ENCODE peak calls at places on chromosomes 13 and 19, in four cellular contexts. G is endothelial cell; V is NCI-H187 treated with DMSO at 0.1 percent for 48 hours; F is effector memory CD4-positive, alpha-beta T cell. K is an unnamed sample.

GRCh38 chr19:23241433-23241832 is 8.8 kb downstream of the ZNF724 start:
- DNase-seq in V (no peak), F (no peak), G (no peak), K (no peak)

GRCh38 chr19:54470991-54471782 is 1.9 kb downstream of the CDC42EP5 start:
- DNase-seq in V (no peak), G (no peak), F (no peak), K (no peak)

GRCh38 chr13:62678039-62678438 is 1262.4 kb upstream of the PCDH20 start:
- DNase-seq in G (no peak), V (no peak), F (no peak), K (no peak)

GRCh38 chr13:27012482-27013197 is 159.0 kb downstream of the USP12 start:
- DNase-seq in F (no peak), V (no peak), G (no peak), K (peak)

GRCh38 chr19:35276706-35277281 is 5.5 kb upstream of the HAMP start:
- DNase-seq in V (no peak), F (no peak), G (no peak), K (no peak)

GRCh38 chr19:1407662-1408299 is 395 bp downstream of the DAZAP1 start:
- DNase-seq in V (no peak), F (peak), G (no peak), K (no peak)

GRCh38 chr19:43311706-43312105 is 41.8 kb upstream of the CD177 start:
- DNase-seq in V (no peak), F (no peak), G (no peak), K (no peak)

GRCh38 chr13:42312817-42313431 is 41.0 kb downstream of the AKAP11 start:
- DNase-seq in F (no peak), G (no peak), V (no peak), K (no peak)

GRCh38 chr13:28423010-28423409 is 71.9 kb downstream of the FLT1 start:
- DNase-seq in G (no peak), V (no peak), F (no peak), K (no peak)

GRCh38 chr13:113616991-113617749 is 32.6 kb downstream of the TFDP1 start:
- DNase-seq in G (peak), V (peak), F (no peak), K (no peak)

GRCh38 chr19:51311388-51312257 is at the start of gene IGLON5:
- DNase-seq in F (no peak), V (no peak), G (peak), K (peak)

GRCh38 chr13:22173605-22174004 is 502.7 kb downstream of the FGF9 start:
- DNase-seq in G (no peak), F (no peak), V (no peak), K (no peak)

GRCh38 chr13:88031980-88032562 is 360.9 kb downstream of the SLITRK5 start:
- DNase-seq in V (no peak), F (no peak), G (no peak), K (no peak)

GRCh38 chr13:46008631-46009030 is 43.9 kb downstream of the ZC3H13 start:
- DNase-seq in V (no peak), G (no peak), F (no peak), K (no peak)

GRCh38 chr19:47702671-47703070 is 10.6 kb upstream of the EHD2 start:
- DNase-seq in G (no peak), F (no peak), V (no peak), K (no peak)

GRCh38 chr13:98997738-98998641 is 20.1 kb upstream of the DOCK9 start:
- DNase-seq in F (no peak), G (no peak), V (peak), K (peak)

GRCh38 chr13:109628251-109628699 is 158.1 kb downstream of the IRS2 start:
- DNase-seq in V (no peak), G (no peak), F (no peak), K (no peak)

GRCh38 chr19:33826521-33826920 is 29.9 kb downstream of the KCTD15 start:
- DNase-seq in F (no peak), V (no peak), G (no peak), K (no peak)

GRCh38 chr13:21871302-21871862 is 200.5 kb downstream of the FGF9 start:
- DNase-seq in V (no peak), F (no peak), G (no peak), K (no peak)

GRCh38 chr19:17389957-17390664 is 3.9 kb downstream of the CCDC194 start:
- DNase-seq in F (no peak), V (no peak), G (peak), K (peak)

GRCh38 chr13:42539670-42540069 is 34.3 kb upstream of the TNFSF11 start:
- DNase-seq in V (no peak), G (no peak), F (no peak), K (no peak)

GRCh38 chr13:96822900-96823299 is 171.4 kb downstream of the OXGR1 start:
- DNase-seq in V (peak), F (no peak), G (peak), K (peak)

GRCh38 chr13:66329988-66330429 is 900.1 kb downstream of the PCDH9 start:
- DNase-seq in G (no peak), F (no peak), V (no peak), K (no peak)

GRCh38 chr13:50131998-50132936 is 117.0 kb downstream of the KCNRG start:
- DNase-seq in G (no peak), F (no peak), V (no peak), K (no peak)

GRCh38 chr13:67158903-67159302 is 71.2 kb downstream of the PCDH9 start:
- DNase-seq in V (no peak), G (no peak), F (no peak), K (no peak)

GRCh38 chr13:19060311-19061002 is 121.2 kb downstream of the TUBA3C start:
- DNase-seq in G (no peak), F (no peak), V (no peak), K (no peak)

GRCh38 chr19:33883869-33884519 is 87.3 kb downstream of the KCTD15 start:
- DNase-seq in V (no peak), G (peak), F (no peak), K (no peak)

GRCh38 chr13:105587786-105588185 is 947.7 kb downstream of the EFNB2 start:
- DNase-seq in V (no peak), G (no peak), F (no peak), K (no peak)

GRCh38 chr19:47467914-47468313 is 3.8 kb downstream of the SLC8A2 start:
- DNase-seq in G (no peak), V (no peak), F (no peak), K (no peak)

GRCh38 chr13:48750588-48751383 is 97.1 kb downstream of the CYSLTR2 start:
- DNase-seq in F (no peak), G (no peak), V (no peak), K (no peak)

GRCh38 chr19:11090264-11091032 is 1.2 kb downstream of the LDLR start:
- DNase-seq in V (peak), G (peak), F (peak), K (peak)

GRCh38 chr13:36190771-36191170 is 23.6 kb downstream of the SOHLH2 start:
- DNase-seq in F (no peak), V (no peak), G (no peak), K (no peak)

K was measured in WERI-Rb-1.